ENCODE peak calls at places on chromosomes 16 and 17, in ten cellular contexts. One of them, this sample, is unnamed.

GRCh38 chr17:73209436-73209835 is 16.6 kb downstream of the COG1 start:
- DNase-seq in adrenal gland: no peak
- DNase-seq in GF-D8: no peak
- DNase-seq in putamen: no peak
- DNase-seq in AG08395: no peak
- DNase-seq in renal cortical epithelial cell: no peak
- DNase-seq in NCI-H2171 treated with DMSO at 0.1 percent for 48 hours: no peak
- DNase-seq in tibial nerve: no peak
- DNase-seq in A549: no peak
- DNase-seq in A172: no peak
- DNase-seq in this sample: no peak

GRCh38 chr17:82536220-82537201 is 17.0 kb downstream of the FOXK2 start:
- DNase-seq in adrenal gland: peak
- DNase-seq in GF-D8: no peak
- DNase-seq in putamen: no peak
- DNase-seq in AG08395: peak
- DNase-seq in renal cortical epithelial cell: peak
- DNase-seq in NCI-H2171 treated with DMSO at 0.1 percent for 48 hours: no peak
- DNase-seq in tibial nerve: peak
- DNase-seq in A549: no peak
- DNase-seq in A172: peak
- DNase-seq in this sample: peak

GRCh38 chr17:56571456-56571855 is 22.0 kb upstream of the NOG start:
- DNase-seq in adrenal gland: no peak
- DNase-seq in GF-D8: no peak
- DNase-seq in putamen: no peak
- DNase-seq in AG08395: no peak
- DNase-seq in renal cortical epithelial cell: no peak
- DNase-seq in NCI-H2171 treated with DMSO at 0.1 percent for 48 hours: no peak
- DNase-seq in tibial nerve: no peak
- DNase-seq in A549: no peak
- DNase-seq in A172: no peak
- DNase-seq in this sample: no peak

GRCh38 chr16:24689128-24689527 is 40.3 kb upstream of the TNRC6A start:
- DNase-seq in adrenal gland: peak
- DNase-seq in GF-D8: no peak
- DNase-seq in putamen: no peak
- DNase-seq in AG08395: peak
- DNase-seq in renal cortical epithelial cell: peak
- DNase-seq in NCI-H2171 treated with DMSO at 0.1 percent for 48 hours: peak
- DNase-seq in tibial nerve: no peak
- DNase-seq in A549: peak
- DNase-seq in A172: peak
- DNase-seq in this sample: peak

GRCh38 chr17:4511199-4511932 is 12.7 kb downstream of the SPNS2 start:
- DNase-seq in adrenal gland: no peak
- DNase-seq in GF-D8: no peak
- DNase-seq in putamen: no peak
- DNase-seq in AG08395: no peak
- DNase-seq in renal cortical epithelial cell: no peak
- DNase-seq in NCI-H2171 treated with DMSO at 0.1 percent for 48 hours: no peak
- DNase-seq in tibial nerve: no peak
- DNase-seq in A549: no peak
- DNase-seq in A172: no peak
- DNase-seq in this sample: no peak

GRCh38 chr17:45224671-45225050 is 3.0 kb downstream of the FMNL1 start:
- DNase-seq in adrenal gland: no peak
- DNase-seq in GF-D8: no peak
- DNase-seq in putamen: no peak
- DNase-seq in AG08395: no peak
- DNase-seq in renal cortical epithelial cell: no peak
- DNase-seq in NCI-H2171 treated with DMSO at 0.1 percent for 48 hours: no peak
- DNase-seq in tibial nerve: no peak
- DNase-seq in A549: no peak
- DNase-seq in A172: no peak
- DNase-seq in this sample: no peak

GRCh38 chr17:5468075-5468473 is 708 bp downstream of the DHX33 start:
- DNase-seq in adrenal gland: no peak
- DNase-seq in GF-D8: no peak
- DNase-seq in putamen: no peak
- DNase-seq in AG08395: peak
- DNase-seq in renal cortical epithelial cell: no peak
- DNase-seq in NCI-H2171 treated with DMSO at 0.1 percent for 48 hours: no peak
- DNase-seq in tibial nerve: no peak
- DNase-seq in A549: peak
- DNase-seq in A172: no peak
- DNase-seq in this sample: peak

GRCh38 chr16:71428883-71429282 is 13.0 kb downstream of the TLE7 start:
- DNase-seq in adrenal gland: no peak
- DNase-seq in GF-D8: no peak
- DNase-seq in putamen: no peak
- DNase-seq in AG08395: no peak
- DNase-seq in renal cortical epithelial cell: no peak
- DNase-seq in NCI-H2171 treated with DMSO at 0.1 percent for 48 hours: no peak
- DNase-seq in tibial nerve: no peak
- DNase-seq in A549: no peak
- DNase-seq in A172: peak
- DNase-seq in this sample: no peak

GRCh38 chr17:30021708-30022317 is 80.4 kb downstream of the EFCAB5 start:
- DNase-seq in adrenal gland: peak
- DNase-seq in GF-D8: no peak
- DNase-seq in putamen: no peak
- DNase-seq in AG08395: peak
- DNase-seq in renal cortical epithelial cell: peak
- DNase-seq in NCI-H2171 treated with DMSO at 0.1 percent for 48 hours: peak
- DNase-seq in tibial nerve: peak
- DNase-seq in A549: peak
- DNase-seq in A172: peak
- DNase-seq in this sample: peak

GRCh38 chr17:36937001-36937960 is at the start of gene LHX1:
- DNase-seq in adrenal gland: no peak
- DNase-seq in GF-D8: no peak
- DNase-seq in putamen: no peak
- DNase-seq in AG08395: no peak
- DNase-seq in renal cortical epithelial cell: no peak
- DNase-seq in NCI-H2171 treated with DMSO at 0.1 percent for 48 hours: no peak
- DNase-seq in tibial nerve: no peak
- DNase-seq in A549: no peak
- DNase-seq in A172: no peak
- DNase-seq in this sample: no peak

GRCh38 chr17:2253768-2254406 is 49.7 kb downstream of the SMG6 start:
- DNase-seq in adrenal gland: no peak
- DNase-seq in GF-D8: no peak
- DNase-seq in putamen: no peak
- DNase-seq in AG08395: no peak
- DNase-seq in renal cortical epithelial cell: no peak
- DNase-seq in NCI-H2171 treated with DMSO at 0.1 percent for 48 hours: no peak
- DNase-seq in tibial nerve: no peak
- DNase-seq in A549: no peak
- DNase-seq in A172: no peak
- DNase-seq in this sample: no peak

GRCh38 chr16:73565263-73565662 is 517.3 kb upstream of the ZFHX3 start:
- DNase-seq in adrenal gland: no peak
- DNase-seq in GF-D8: no peak
- DNase-seq in putamen: no peak
- DNase-seq in AG08395: no peak
- DNase-seq in renal cortical epithelial cell: no peak
- DNase-seq in NCI-H2171 treated with DMSO at 0.1 percent for 48 hours: no peak
- DNase-seq in tibial nerve: no peak
- DNase-seq in A549: no peak
- DNase-seq in A172: peak
- DNase-seq in this sample: no peak

GRCh38 chr17:42288078-42288984 is at the start of gene STAT5A:
- DNase-seq in adrenal gland: peak
- DNase-seq in GF-D8: peak
- DNase-seq in putamen: peak
- DNase-seq in AG08395: peak
- DNase-seq in renal cortical epithelial cell: peak
- DNase-seq in NCI-H2171 treated with DMSO at 0.1 percent for 48 hours: peak
- DNase-seq in tibial nerve: peak
- DNase-seq in A549: peak
- DNase-seq in A172: peak
- DNase-seq in this sample: peak

GRCh38 chr17:36846410-36847292 is 90.6 kb upstream of the LHX1 start:
- DNase-seq in adrenal gland: no peak
- DNase-seq in GF-D8: no peak
- DNase-seq in putamen: no peak
- DNase-seq in AG08395: no peak
- DNase-seq in renal cortical epithelial cell: no peak
- DNase-seq in NCI-H2171 treated with DMSO at 0.1 percent for 48 hours: no peak
- DNase-seq in tibial nerve: no peak
- DNase-seq in A549: no peak
- DNase-seq in A172: no peak
- DNase-seq in this sample: no peak

GRCh38 chr16:22161999-22162657 is at the start of gene SDR42E2:
- DNase-seq in adrenal gland: no peak
- DNase-seq in GF-D8: no peak
- DNase-seq in putamen: no peak
- DNase-seq in AG08395: no peak
- DNase-seq in renal cortical epithelial cell: no peak
- DNase-seq in NCI-H2171 treated with DMSO at 0.1 percent for 48 hours: peak
- DNase-seq in tibial nerve: no peak
- DNase-seq in A549: peak
- DNase-seq in A172: no peak
- DNase-seq in this sample: no peak

GRCh38 chr16:84686702-84687298 is 13.0 kb upstream of the USP10 start:
- DNase-seq in adrenal gland: no peak
- DNase-seq in GF-D8: no peak
- DNase-seq in putamen: no peak
- DNase-seq in AG08395: no peak
- DNase-seq in renal cortical epithelial cell: no peak
- DNase-seq in NCI-H2171 treated with DMSO at 0.1 percent for 48 hours: no peak
- DNase-seq in tibial nerve: no peak
- DNase-seq in A549: no peak
- DNase-seq in A172: no peak
- DNase-seq in this sample: no peak

GRCh38 chr17:41551370-41551769 is 20.5 kb downstream of the KRT9 start:
- DNase-seq in adrenal gland: no peak
- DNase-seq in GF-D8: no peak
- DNase-seq in putamen: no peak
- DNase-seq in AG08395: no peak
- DNase-seq in renal cortical epithelial cell: peak
- DNase-seq in NCI-H2171 treated with DMSO at 0.1 percent for 48 hours: no peak
- DNase-seq in tibial nerve: no peak
- DNase-seq in A549: no peak
- DNase-seq in A172: peak
- DNase-seq in this sample: no peak

GRCh38 chr17:81481011-81481799 is 31.4 kb downstream of the ACTG1 start:
- DNase-seq in adrenal gland: peak
- DNase-seq in GF-D8: peak
- DNase-seq in putamen: peak
- DNase-seq in AG08395: peak
- DNase-seq in renal cortical epithelial cell: no peak
- DNase-seq in NCI-H2171 treated with DMSO at 0.1 percent for 48 hours: peak
- DNase-seq in tibial nerve: peak
- DNase-seq in A549: peak
- DNase-seq in A172: no peak
- DNase-seq in this sample: peak

GRCh38 chr16:49857423-49858181 is 1.7 kb upstream of the ZNF423 start:
- DNase-seq in adrenal gland: peak
- DNase-seq in GF-D8: no peak
- DNase-seq in putamen: no peak
- DNase-seq in AG08395: peak
- DNase-seq in renal cortical epithelial cell: no peak
- DNase-seq in NCI-H2171 treated with DMSO at 0.1 percent for 48 hours: peak
- DNase-seq in tibial nerve: no peak
- DNase-seq in A549: peak
- DNase-seq in A172: peak
- DNase-seq in this sample: peak

GRCh38 chr17:27082023-27082774 is 211.7 kb upstream of the WSB1 start:
- DNase-seq in adrenal gland: no peak
- DNase-seq in GF-D8: no peak
- DNase-seq in putamen: no peak
- DNase-seq in AG08395: no peak
- DNase-seq in renal cortical epithelial cell: no peak
- DNase-seq in NCI-H2171 treated with DMSO at 0.1 percent for 48 hours: no peak
- DNase-seq in tibial nerve: no peak
- DNase-seq in A549: no peak
- DNase-seq in A172: no peak
- DNase-seq in this sample: no peak

This sample was measured in testis.